ENCODE peak calls at places on chromosome 9, in five cellular contexts. One of them, this sample, is unnamed. For H3K36me3, the result is how much of the 10 kb centered on the place peaks cover.

GRCh38 chr9:77975023-77975422 is 56.6 kb downstream of the GNAQ start:
- DNase-seq in CD8-positive, alpha-beta T cell: no peak
- DNase-seq in cardiac muscle cell: no peak
- DNase-seq in heart right ventricle: no peak
- DNase-seq in A673: peak
- DNase-seq in this sample: no peak

GRCh38 chr9:114722363-114722695 is 40.3 kb upstream of the TEX48 start:
- DNase-seq in CD8-positive, alpha-beta T cell: no peak
- DNase-seq in cardiac muscle cell: no peak
- DNase-seq in heart right ventricle: no peak
- DNase-seq in A673: no peak
- DNase-seq in this sample: no peak

GRCh38 chr9:73125651-73126050 is 26.0 kb upstream of the ANXA1 start:
- DNase-seq in CD8-positive, alpha-beta T cell: no peak
- DNase-seq in cardiac muscle cell: no peak
- DNase-seq in heart right ventricle: no peak
- DNase-seq in A673: no peak
- DNase-seq in this sample: no peak

GRCh38 chr9:79604921-79605562 is 33.3 kb downstream of the TLE4 start:
- DNase-seq in CD8-positive, alpha-beta T cell: no peak
- DNase-seq in cardiac muscle cell: no peak
- DNase-seq in heart right ventricle: no peak
- DNase-seq in A673: no peak
- DNase-seq in this sample: no peak

GRCh38 chr9:12774861-12775367 is at the start of gene LURAP1L:
- DNase-seq in CD8-positive, alpha-beta T cell: no peak
- DNase-seq in cardiac muscle cell: peak
- DNase-seq in heart right ventricle: no peak
- DNase-seq in A673: peak
- DNase-seq in this sample: peak

GRCh38 chr9:14362175-14362574 is 48.2 kb upstream of the NFIB start:
- DNase-seq in CD8-positive, alpha-beta T cell: no peak
- DNase-seq in cardiac muscle cell: no peak
- DNase-seq in heart right ventricle: no peak
- DNase-seq in A673: no peak
- DNase-seq in this sample: no peak

GRCh38 chr9:2125909-2126308 is 110.8 kb downstream of the SMARCA2 start:
- DNase-seq in CD8-positive, alpha-beta T cell: no peak
- DNase-seq in cardiac muscle cell: no peak
- DNase-seq in heart right ventricle: no peak
- DNase-seq in A673: no peak
- DNase-seq in this sample: no peak

GRCh38 chr9:137719194-137719593 is 100.4 kb downstream of the EHMT1 start:
- DNase-seq in CD8-positive, alpha-beta T cell: no peak
- DNase-seq in cardiac muscle cell: no peak
- DNase-seq in heart right ventricle: no peak
- DNase-seq in A673: no peak
- DNase-seq in this sample: no peak

GRCh38 chr9:137085918-137086530 is 761 bp upstream of the MAN1B1 start:
- DNase-seq in CD8-positive, alpha-beta T cell: peak
- DNase-seq in cardiac muscle cell: peak
- DNase-seq in heart right ventricle: peak
- DNase-seq in A673: no peak
- DNase-seq in this sample: peak

GRCh38 chr9:78213696-78214095 is 22.2 kb upstream of the CEP78 start:
- DNase-seq in CD8-positive, alpha-beta T cell: no peak
- DNase-seq in cardiac muscle cell: peak
- DNase-seq in heart right ventricle: no peak
- DNase-seq in A673: peak
- DNase-seq in this sample: no peak

GRCh38 chr9:78261403-78262001 is 25.6 kb downstream of the CEP78 start:
- DNase-seq in CD8-positive, alpha-beta T cell: no peak
- DNase-seq in cardiac muscle cell: peak
- DNase-seq in heart right ventricle: no peak
- DNase-seq in A673: peak
- DNase-seq in this sample: no peak

GRCh38 chr9:101592788-101593187 is 2.0 kb downstream of the PPP3R2 start:
- DNase-seq in CD8-positive, alpha-beta T cell: no peak
- DNase-seq in cardiac muscle cell: no peak
- DNase-seq in heart right ventricle: no peak
- DNase-seq in A673: no peak
- DNase-seq in this sample: no peak

GRCh38 chr9:131179561-131180219 is 54.3 kb downstream of the NUP214 start:
- DNase-seq in CD8-positive, alpha-beta T cell: no peak
- DNase-seq in cardiac muscle cell: no peak
- DNase-seq in heart right ventricle: no peak
- DNase-seq in A673: no peak
- DNase-seq in this sample: no peak

GRCh38 chr9:87557996-87558395 is 60.3 kb downstream of the DAPK1 start:
- DNase-seq in CD8-positive, alpha-beta T cell: no peak
- DNase-seq in cardiac muscle cell: peak
- DNase-seq in heart right ventricle: no peak
- DNase-seq in A673: no peak
- DNase-seq in this sample: peak

GRCh38 chr9:130201399-130201873 is 29.2 kb downstream of the NCS1 start:
- DNase-seq in CD8-positive, alpha-beta T cell: no peak
- DNase-seq in cardiac muscle cell: no peak
- DNase-seq in heart right ventricle: no peak
- DNase-seq in A673: no peak
- DNase-seq in this sample: no peak

GRCh38 chr9:124257865-124258764 is at the start of gene NEK6:
- DNase-seq in CD8-positive, alpha-beta T cell: no peak
- DNase-seq in cardiac muscle cell: peak
- DNase-seq in heart right ventricle: peak
- DNase-seq in A673: peak
- DNase-seq in this sample: peak

GRCh38 chr9:112408819-112409218 is 28.9 kb downstream of the HSDL2 start:
- DNase-seq in CD8-positive, alpha-beta T cell: no peak
- DNase-seq in cardiac muscle cell: no peak
- DNase-seq in heart right ventricle: no peak
- DNase-seq in A673: no peak
- DNase-seq in this sample: no peak

GRCh38 chr9:91515074-91515687 is 91.5 kb upstream of the NFIL3 start:
- DNase-seq in CD8-positive, alpha-beta T cell: no peak
- DNase-seq in cardiac muscle cell: no peak
- DNase-seq in heart right ventricle: no peak
- DNase-seq in A673: peak
- DNase-seq in this sample: peak

GRCh38 chr9:111463036-111463435 is 21.1 kb downstream of the ECPAS start:
- DNase-seq in CD8-positive, alpha-beta T cell: no peak
- DNase-seq in cardiac muscle cell: no peak
- DNase-seq in heart right ventricle: no peak
- DNase-seq in A673: no peak
- DNase-seq in this sample: no peak

GRCh38 chr9:130320697-130321080 is 55.1 kb downstream of the HMCN2 start:
- DNase-seq in CD8-positive, alpha-beta T cell: no peak
- DNase-seq in cardiac muscle cell: peak
- DNase-seq in heart right ventricle: peak
- DNase-seq in A673: peak
- DNase-seq in this sample: no peak

GRCh38 chr9:113919422-113919821 is 43.3 kb downstream of the ZNF618 start:
- DNase-seq in CD8-positive, alpha-beta T cell: no peak
- DNase-seq in cardiac muscle cell: no peak
- DNase-seq in heart right ventricle: no peak
- DNase-seq in A673: no peak
- DNase-seq in this sample: no peak

GRCh38 chr9:120654278-120654677 is 60.0 kb downstream of the MEGF9 start:
- DNase-seq in CD8-positive, alpha-beta T cell: no peak
- DNase-seq in cardiac muscle cell: no peak
- DNase-seq in heart right ventricle: no peak
- DNase-seq in A673: no peak
- DNase-seq in this sample: no peak

GRCh38 chr9:132677976-132678375 is 7.7 kb downstream of the GTF3C4 start:
- DNase-seq in CD8-positive, alpha-beta T cell: no peak
- DNase-seq in cardiac muscle cell: no peak
- DNase-seq in heart right ventricle: no peak
- DNase-seq in A673: no peak
- DNase-seq in this sample: no peak

GRCh38 chr9:132673355-132673754 is 3.1 kb downstream of the GTF3C4 start:
- DNase-seq in CD8-positive, alpha-beta T cell: no peak
- DNase-seq in cardiac muscle cell: peak
- DNase-seq in heart right ventricle: no peak
- DNase-seq in A673: peak
- DNase-seq in this sample: no peak

GRCh38 chr9:132672413-132672690 is 2.1 kb downstream of the GTF3C4 start:
- DNase-seq in CD8-positive, alpha-beta T cell: no peak
- DNase-seq in cardiac muscle cell: no peak
- DNase-seq in heart right ventricle: no peak
- DNase-seq in A673: no peak
- DNase-seq in this sample: no peak

GRCh38 chr9:132671620-132672412 is 1.6 kb downstream of the GTF3C4 start:
- DNase-seq in CD8-positive, alpha-beta T cell: no peak
- DNase-seq in cardiac muscle cell: no peak
- DNase-seq in heart right ventricle: no peak
- DNase-seq in A673: no peak
- DNase-seq in this sample: no peak

GRCh38 chr9:132674485-132674884 is 4.2 kb downstream of the GTF3C4 start:
- DNase-seq in CD8-positive, alpha-beta T cell: no peak
- DNase-seq in cardiac muscle cell: no peak
- DNase-seq in heart right ventricle: no peak
- DNase-seq in A673: no peak
- DNase-seq in this sample: no peak
- H3K36me3 ChIP-seq in CD8-positive, alpha-beta T cell: under half
- H3K36me3 ChIP-seq in cardiac muscle cell: under half
- H3K36me3 ChIP-seq in heart right ventricle: under half
- H3K36me3 ChIP-seq in A673: under half
- H3K36me3 ChIP-seq in this sample: under half

DNA sequence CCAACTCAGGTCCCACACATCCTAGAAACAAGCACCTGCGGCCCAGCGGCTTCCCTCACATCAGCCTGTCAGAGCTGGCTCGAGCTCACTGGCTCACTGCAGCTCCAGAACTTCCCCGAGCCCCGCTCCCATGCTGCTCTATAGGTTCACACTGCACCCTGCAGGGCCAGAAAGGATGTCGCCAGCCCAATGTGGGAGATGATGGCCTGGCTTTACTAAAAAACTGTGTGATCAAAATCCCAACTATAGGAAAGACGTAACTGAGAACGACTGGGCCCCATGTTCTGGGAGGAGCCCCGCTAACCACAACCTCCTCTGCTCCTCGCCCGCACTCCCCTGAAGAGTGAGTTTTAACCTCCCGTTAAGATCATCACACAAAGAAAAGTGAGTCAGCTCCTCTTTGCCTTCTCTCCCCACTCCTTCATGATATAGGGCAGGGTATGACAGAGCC is 4.6 kb downstream of the SURF4 start:
- DNase-seq in CD8-positive, alpha-beta T cell: peak
- DNase-seq in cardiac muscle cell: no peak
- DNase-seq in heart right ventricle: no peak
- DNase-seq in A673: no peak
- DNase-seq in this sample: no peak
- TF ChIP-seq CTCF in CD8-positive, alpha-beta T cell: no peak
- TF ChIP-seq CTCF in cardiac muscle cell: no peak
- TF ChIP-seq CTCF in heart right ventricle: no peak
- TF ChIP-seq CTCF in A673: no peak
- TF ChIP-seq CTCF in this sample: no peak

GRCh38 chr9:97462914-97463313 is 38.6 kb upstream of the TMOD1 start:
- DNase-seq in CD8-positive, alpha-beta T cell: no peak
- DNase-seq in cardiac muscle cell: no peak
- DNase-seq in heart right ventricle: no peak
- DNase-seq in A673: no peak
- DNase-seq in this sample: no peak

GRCh38 chr9:97462159-97462558 is 39.3 kb upstream of the TMOD1 start:
- DNase-seq in CD8-positive, alpha-beta T cell: no peak
- DNase-seq in cardiac muscle cell: no peak
- DNase-seq in heart right ventricle: no peak
- DNase-seq in A673: no peak
- DNase-seq in this sample: no peak
- H3K36me3 ChIP-seq in CD8-positive, alpha-beta T cell: under half
- H3K36me3 ChIP-seq in cardiac muscle cell: under half
- H3K36me3 ChIP-seq in heart right ventricle: under half
- H3K36me3 ChIP-seq in A673: under half
- H3K36me3 ChIP-seq in this sample: under half

GRCh38 chr9:19521205-19521604 is 112.4 kb downstream of the ACER2 start:
- DNase-seq in CD8-positive, alpha-beta T cell: no peak
- DNase-seq in cardiac muscle cell: no peak
- DNase-seq in heart right ventricle: no peak
- DNase-seq in A673: no peak
- DNase-seq in this sample: no peak
- TF ChIP-seq CTCF in CD8-positive, alpha-beta T cell: no peak
- TF ChIP-seq CTCF in cardiac muscle cell: no peak
- TF ChIP-seq CTCF in heart right ventricle: no peak
- TF ChIP-seq CTCF in A673: no peak
- TF ChIP-seq CTCF in this sample: no peak

DNA sequence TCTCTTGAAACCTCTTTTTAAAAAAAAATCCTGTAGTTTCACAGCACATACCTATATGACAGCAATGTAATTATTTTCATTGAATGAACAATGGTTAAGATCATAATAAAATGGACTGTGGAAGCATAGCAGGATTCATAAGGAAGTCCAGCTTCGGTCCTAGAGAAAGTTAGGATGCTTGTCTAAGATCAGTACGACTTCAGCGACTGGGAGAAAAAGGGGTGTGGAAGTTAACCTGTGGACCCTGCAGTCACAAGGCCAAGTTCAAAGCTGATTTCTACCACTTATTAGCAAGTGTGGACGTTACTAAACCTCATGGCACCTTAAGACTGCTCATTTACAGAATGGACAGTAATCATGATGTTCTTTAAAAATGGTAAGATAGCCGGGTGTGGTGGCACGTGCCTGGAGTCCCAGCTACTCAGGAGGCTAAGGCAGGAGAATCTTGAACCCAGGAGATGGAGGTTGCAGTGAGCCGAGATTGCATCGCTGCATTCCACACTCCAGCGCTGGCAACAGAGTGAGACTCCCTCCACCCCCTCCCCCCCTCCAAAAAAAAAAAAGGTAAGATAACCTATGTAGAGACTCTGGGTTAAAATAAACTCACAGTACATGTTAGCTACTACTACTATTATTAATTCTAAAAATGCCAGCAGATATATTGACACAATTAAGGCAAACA is 71.6 kb upstream of the PCA3 start:
- DNase-seq in CD8-positive, alpha-beta T cell: no peak
- DNase-seq in cardiac muscle cell: no peak
- DNase-seq in heart right ventricle: no peak
- DNase-seq in A673: no peak
- DNase-seq in this sample: no peak
- H3K36me3 ChIP-seq in CD8-positive, alpha-beta T cell: under half
- H3K36me3 ChIP-seq in cardiac muscle cell: under half
- H3K36me3 ChIP-seq in heart right ventricle: under half
- H3K36me3 ChIP-seq in A673: under half
- H3K36me3 ChIP-seq in this sample: under half

GRCh38 chr9:127445851-127446719 is 5.1 kb downstream of the RPL12 start:
- DNase-seq in CD8-positive, alpha-beta T cell: no peak
- DNase-seq in cardiac muscle cell: no peak
- DNase-seq in heart right ventricle: no peak
- DNase-seq in A673: no peak
- DNase-seq in this sample: no peak
- TF ChIP-seq CTCF in CD8-positive, alpha-beta T cell: no peak
- TF ChIP-seq CTCF in cardiac muscle cell: no peak
- TF ChIP-seq CTCF in heart right ventricle: no peak
- TF ChIP-seq CTCF in A673: no peak
- TF ChIP-seq CTCF in this sample: no peak